ENCODE peak calls at places on chromosomes 2 and 18, in nine cellular contexts. I is AG04449, Y is choroid plexus epithelial cell, F is coronary artery, O is aorta, A is PC-3, C is cardiac muscle cell, T is GM06990, J is stomach. P is an unnamed sample.

GRCh38 chr2:45786030-45786830 is 134.8 kb downstream of the PRKCE start:
- DNase-seq in I (no peak), Y (no peak), F (no peak), O (no peak), A (no peak), C (no peak), T (no peak), J (no peak), P (no peak)

GRCh38 chr2:39135678-39136259 is 14.9 kb upstream of the SOS1 start:
- DNase-seq in I (no peak), Y (no peak), F (no peak), O (no peak), A (no peak), C (no peak), T (no peak), J (no peak), P (no peak)

GRCh38 chr18:51051105-51051712 is 21.2 kb downstream of the SMAD4 start:
- DNase-seq in I (no peak), Y (peak), F (no peak), O (no peak), A (peak), C (peak), T (no peak), J (no peak), P (no peak)

GRCh38 chr2:134120160-134120717 is 133.6 kb upstream of the MGAT5 start:
- DNase-seq in I (no peak), Y (no peak), F (no peak), O (peak), A (no peak), C (peak), T (no peak), J (no peak), P (no peak)

GRCh38 chr18:79382681-79383387 is 12.9 kb upstream of the NFATC1 start:
- DNase-seq in I (no peak), Y (no peak), F (peak), O (no peak), A (peak), C (no peak), T (no peak), J (peak), P (no peak)

GRCh38 chr2:78455586-78455985 is 569.9 kb upstream of the REG3G start:
- DNase-seq in I (no peak), Y (no peak), F (no peak), O (no peak), A (no peak), C (no peak), T (no peak), J (no peak), P (no peak)

GRCh38 chr2:98487806-98488189 is 43.1 kb downstream of the INPP4A start:
- DNase-seq in I (no peak), Y (peak), F (no peak), O (no peak), A (peak), C (no peak), T (no peak), J (no peak), P (no peak)

GRCh38 chr18:49588971-49589370 is 27.1 kb downstream of the LIPG start:
- DNase-seq in I (no peak), Y (no peak), F (no peak), O (no peak), A (no peak), C (no peak), T (no peak), J (no peak), P (no peak)

GRCh38 chr18:13159579-13159978 is 59.0 kb upstream of the LDLRAD4 start:
- DNase-seq in I (peak), Y (peak), F (no peak), O (no peak), A (peak), C (peak), T (no peak), J (no peak), P (peak)

GRCh38 chr2:165795011-165795410 is 964 bp upstream of the GALNT3 start:
- DNase-seq in I (no peak), Y (peak), F (no peak), O (no peak), A (peak), C (no peak), T (no peak), J (no peak), P (no peak)

GRCh38 chr2:218993345-218994315 is at the start of gene CRYBA2:
- DNase-seq in I (no peak), Y (peak), F (no peak), O (peak), A (peak), C (no peak), T (no peak), J (no peak), P (no peak)

GRCh38 chr18:76256897-76257500 is 238.0 kb downstream of the ZNF516 start:
- DNase-seq in I (peak), Y (peak), F (no peak), O (no peak), A (peak), C (peak), T (no peak), J (no peak), P (peak)

GRCh38 chr2:158598856-158599517 is 142.2 kb downstream of the PKP4 start:
- DNase-seq in I (no peak), Y (peak), F (no peak), O (no peak), A (peak), C (no peak), T (no peak), J (no peak), P (no peak)

GRCh38 chr2:182101263-182101662 is 115.6 kb downstream of the PPP1R1C start:
- DNase-seq in I (no peak), Y (no peak), F (no peak), O (no peak), A (peak), C (no peak), T (no peak), J (no peak), P (no peak)

GRCh38 chr2:103552775-103553174 is 790.9 kb downstream of the TMEM182 start:
- DNase-seq in I (no peak), Y (no peak), F (no peak), O (no peak), A (no peak), C (no peak), T (no peak), J (no peak), P (no peak)

GRCh38 chr2:215394102-215394805 is 41.6 kb downstream of the FN1 start:
- DNase-seq in I (no peak), Y (no peak), F (no peak), O (no peak), A (no peak), C (no peak), T (no peak), J (no peak), P (no peak)

GRCh38 chr2:45612265-45612664 is 1.2 kb upstream of the SRBD1 start:
- DNase-seq in I (no peak), Y (no peak), F (no peak), O (no peak), A (peak), C (no peak), T (peak), J (no peak), P (no peak)

GRCh38 chr2:20521682-20522189 is 74.9 kb downstream of the RHOB start:
- DNase-seq in I (no peak), Y (no peak), F (no peak), O (no peak), A (no peak), C (no peak), T (no peak), J (no peak), P (no peak)

DNA sequence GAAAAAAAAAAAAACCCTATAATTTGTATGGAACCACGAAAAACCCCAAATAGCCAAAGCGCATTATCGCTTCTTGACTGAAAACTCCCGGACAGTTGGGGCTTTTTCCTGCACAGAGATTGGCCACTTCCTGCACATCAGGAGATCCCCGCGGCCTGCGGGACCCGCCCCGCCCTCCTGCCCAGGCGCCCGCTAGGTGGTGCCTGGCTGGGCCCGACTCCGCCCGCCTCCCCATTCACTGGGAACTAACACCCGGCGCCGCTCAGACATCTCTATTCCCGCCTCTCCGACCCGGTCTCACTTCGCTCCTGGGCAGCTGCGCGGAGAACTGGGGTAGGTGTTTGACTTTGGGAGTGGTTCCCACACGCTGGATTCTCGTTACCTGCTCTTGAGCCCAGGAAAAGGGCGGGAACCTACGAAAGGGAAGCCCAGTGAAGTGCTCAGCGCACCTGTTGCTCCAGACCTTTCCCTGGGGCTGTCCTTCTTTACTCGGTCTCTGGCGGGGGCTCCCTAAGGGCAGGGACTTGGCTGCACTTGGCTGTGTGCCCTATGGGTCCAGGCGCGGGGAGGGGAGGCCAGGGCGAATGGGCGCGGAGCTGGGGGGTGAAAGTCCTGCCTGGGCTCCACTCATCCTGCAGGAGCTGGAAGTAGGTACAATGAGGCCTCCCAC is at the start of gene HMSD:
- DNase-seq in I (no peak), Y (peak), F (peak), O (peak), A (peak), C (peak), T (peak), J (peak), P (no peak)
- H3K4me3 ChIP-seq in I (peak), Y (peak), F (peak), O (peak), A (peak), C (peak), T (peak), J (peak), P (no peak)

GRCh38 chr2:237643582-237643981 is 16.2 kb downstream of the LRRFIP1 start:
- DNase-seq in I (no peak), Y (no peak), F (no peak), O (no peak), A (no peak), C (no peak), T (no peak), J (no peak), P (no peak)
- H3K4me3 ChIP-seq in I (no peak), Y (no peak), F (no peak), O (no peak), A (no peak), C (no peak), T (no peak), J (no peak), P (no peak)

DNA sequence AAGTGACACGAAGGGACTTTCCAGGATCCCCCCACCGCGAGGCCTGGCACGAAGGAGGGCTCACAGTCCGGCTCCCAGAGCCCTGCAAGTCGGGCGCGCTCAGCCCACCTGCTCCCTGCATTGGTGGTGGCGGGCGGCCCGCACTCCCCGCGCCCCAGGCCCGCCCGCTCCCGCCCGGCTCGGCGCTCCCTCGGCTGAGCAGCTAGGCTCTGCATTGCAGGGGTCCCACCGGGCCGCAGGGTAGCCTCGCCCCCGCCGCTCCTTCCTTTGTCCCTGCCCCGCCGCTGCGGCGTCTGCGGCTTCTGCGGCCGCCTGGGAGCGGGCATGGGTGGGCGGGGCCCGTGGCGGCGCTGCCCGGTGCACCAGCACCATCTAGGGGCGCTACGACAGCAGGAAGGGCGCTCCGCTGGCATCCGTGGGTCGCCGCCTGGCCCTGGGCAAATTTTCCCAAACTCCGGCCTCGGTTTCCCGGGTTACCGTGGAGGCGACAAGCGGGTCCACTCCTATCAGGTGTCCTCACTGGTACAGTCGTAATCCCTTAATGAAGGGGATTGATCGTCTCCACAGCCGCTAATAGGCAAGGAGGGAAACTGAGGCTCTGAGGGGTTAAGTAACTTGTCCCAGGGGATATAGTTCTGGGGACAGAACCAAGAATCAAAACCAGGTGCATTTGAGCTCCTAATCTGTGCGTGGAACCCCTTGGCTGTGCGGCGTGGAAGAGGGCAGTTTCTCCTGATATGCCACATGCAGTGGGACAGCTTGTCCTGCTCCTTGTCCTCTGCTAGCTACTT is 157.4 kb downstream of the CYRIA start:
- DNase-seq in I (no peak), Y (peak), F (no peak), O (peak), A (peak), C (peak), T (no peak), J (peak), P (no peak)
- H3K4me3 ChIP-seq in I (no peak), Y (no peak), F (peak), O (peak), A (peak), C (peak), T (no peak), J (peak), P (no peak)

DNA sequence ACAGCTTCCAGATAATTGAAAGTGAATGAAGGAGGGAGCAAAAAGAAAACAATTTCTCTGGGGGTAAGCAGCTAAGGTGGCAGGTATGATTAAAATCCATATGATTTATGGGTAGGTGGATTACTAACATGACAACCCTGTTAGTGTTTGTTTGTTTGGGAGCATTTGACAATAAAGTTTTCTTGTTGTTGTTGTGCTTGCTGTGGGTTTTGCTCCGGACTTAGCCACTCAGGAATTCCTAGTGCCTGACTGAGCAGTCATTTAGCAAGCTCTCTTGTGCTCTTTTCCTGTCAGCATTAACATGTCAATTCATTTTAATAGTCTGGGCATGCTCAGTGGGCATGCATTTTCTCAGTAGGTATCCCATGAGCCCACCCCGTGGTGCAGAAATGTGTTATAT is 674.8 kb upstream of the ZEB2 start:
- DNase-seq in I (no peak), Y (peak), F (no peak), O (no peak), A (no peak), C (peak), T (no peak), J (no peak), P (no peak)
- H3K4me3 ChIP-seq in I (no peak), Y (no peak), F (no peak), O (no peak), A (no peak), C (no peak), T (no peak), J (no peak), P (no peak)

GRCh38 chr2:23433282-23433681 is 48.3 kb downstream of the KLHL29 start:
- DNase-seq in I (no peak), Y (no peak), F (no peak), O (no peak), A (no peak), C (no peak), T (no peak), J (peak), P (no peak)
- H3K4me3 ChIP-seq in I (no peak), Y (no peak), F (no peak), O (no peak), A (no peak), C (no peak), T (no peak), J (no peak), P (no peak)

GRCh38 chr2:205687018-205687956 is 5.0 kb downstream of the NRP2 start:
- DNase-seq in I (no peak), Y (no peak), F (no peak), O (no peak), A (no peak), C (no peak), T (no peak), J (no peak), P (no peak)
- H3K4me3 ChIP-seq in I (peak), Y (peak), F (peak), O (no peak), A (no peak), C (peak), T (no peak), J (peak), P (no peak)

GRCh38 chr18:59767732-59768131 is 70.5 kb upstream of the CCBE1 start:
- DNase-seq in I (no peak), Y (peak), F (no peak), O (no peak), A (no peak), C (no peak), T (no peak), J (no peak), P (no peak)
- H3K4me3 ChIP-seq in I (no peak), Y (no peak), F (no peak), O (no peak), A (no peak), C (no peak), T (no peak), J (no peak), P (no peak)

DNA sequence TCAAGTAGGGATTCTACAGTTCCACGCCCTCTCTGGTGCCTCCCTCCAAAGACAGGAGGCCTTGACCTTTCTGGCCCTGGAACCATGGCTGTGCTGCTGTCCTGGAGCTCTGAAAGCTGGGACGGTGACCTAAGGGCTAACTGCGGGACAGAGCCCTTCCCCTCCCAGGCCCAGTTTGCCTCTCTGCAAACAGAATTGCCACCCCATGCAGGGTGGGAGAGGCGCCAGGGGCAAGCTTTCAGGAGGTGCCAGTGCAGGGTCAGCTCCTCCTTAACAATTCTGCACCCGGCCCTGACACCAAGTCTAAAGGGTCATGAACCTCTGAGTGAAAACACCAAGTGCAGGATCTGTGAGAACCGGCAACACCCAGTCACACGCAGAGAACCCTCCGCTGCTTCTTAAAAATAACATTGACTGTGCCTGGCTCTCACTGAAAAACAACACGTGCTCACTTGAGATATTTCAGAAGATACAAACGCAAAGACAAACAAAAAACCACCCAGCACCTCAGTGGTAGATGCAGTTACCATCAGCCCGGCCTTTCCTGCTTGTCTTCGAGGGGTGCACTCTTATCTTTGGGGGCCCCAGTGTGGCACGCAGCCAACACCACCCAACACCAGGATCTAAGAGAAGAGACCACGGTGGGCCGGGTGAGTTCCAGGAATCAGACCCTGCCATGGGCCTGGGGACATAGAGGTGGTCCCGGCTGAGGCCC is 1.1 kb upstream of the SNED1 start:
- DNase-seq in I (no peak), Y (peak), F (peak), O (no peak), A (no peak), C (no peak), T (no peak), J (peak), P (no peak)
- H3K4me3 ChIP-seq in I (no peak), Y (no peak), F (peak), O (peak), A (peak), C (no peak), T (no peak), J (peak), P (no peak)

GRCh38 chr18:65750421-65751144 is at the start of gene CDH7:
- DNase-seq in I (no peak), Y (no peak), F (no peak), O (no peak), A (peak), C (peak), T (no peak), J (no peak), P (no peak)
- H3K4me3 ChIP-seq in I (no peak), Y (peak), F (peak), O (no peak), A (peak), C (peak), T (no peak), J (peak), P (no peak)

P was measured in AG09309.